ENCODE peak calls at places on chromosomes 6 and 20, in seven cellular contexts. N is ovary; C is tibial artery; F is adipocyte; P is pancreas; M is PC-9; E is CD4-positive, alpha-beta T cell. A is an unnamed sample.

GRCh38 chr6:53986721-53987526 is 124.3 kb upstream of the MLIP start:
- DNase-seq in N (no peak), M (no peak), E (no peak), C (no peak), F (peak; percentile 37), P (no peak), A (no peak)

GRCh38 chr6:44342489-44342888 is at the start of gene SPATS1:
- DNase-seq in N (peak; percentile 52), C (no peak), M (no peak), F (peak; percentile 57), P (no peak), E (no peak), A (no peak)

GRCh38 chr6:143529095-143529494 is 17.6 kb upstream of the FUCA2 start:
- DNase-seq in P (no peak), M (no peak), C (no peak), N (no peak), E (no peak), F (peak; percentile 12), A (no peak)

GRCh38 chr6:42366999-42367352 is 84.8 kb downstream of the TRERF1 start:
- DNase-seq in C (no peak), M (no peak), F (no peak), N (no peak), E (no peak), P (no peak), A (no peak)

GRCh38 chr6:41406821-41407787 is 71.7 kb downstream of the NCR2 start:
- DNase-seq in P (no peak), M (no peak), C (no peak), E (no peak), N (no peak), F (no peak), A (no peak)

GRCh38 chr6:132369526-132369925 is 31.7 kb downstream of the MOXD1 start:
- DNase-seq in C (no peak), M (no peak), F (peak; percentile 50), P (no peak), E (no peak), N (no peak), A (no peak)

GRCh38 chr20:57568088-57568896 is 7.4 kb downstream of the PCK1 start:
- DNase-seq in N (no peak), P (no peak), C (no peak), F (no peak), M (no peak), E (no peak), A (no peak)

GRCh38 chr20:36361406-36361805 is 55.3 kb downstream of the DLGAP4 start:
- DNase-seq in P (no peak), E (no peak), M (no peak), F (no peak), N (no peak), C (no peak), A (no peak)

GRCh38 chr6:45699663-45700062 is 316.0 kb downstream of the CLIC5 start:
- DNase-seq in F (no peak), M (no peak), P (no peak), E (no peak), N (no peak), C (no peak), A (no peak)

GRCh38 chr6:44100088-44100550 is 27.1 kb downstream of the MRPL14 start:
- DNase-seq in F (peak; percentile 52), P (no peak), M (peak; percentile 43), N (no peak), E (no peak), C (no peak), A (no peak)

GRCh38 chr6:79302341-79302740 is 67.9 kb upstream of the HMGN3 start:
- DNase-seq in E (no peak), F (no peak), N (no peak), M (peak; percentile 84), C (no peak), P (no peak), A (no peak)

GRCh38 chr6:165884813-165885765 is 222.0 kb upstream of the PDE10A start:
- DNase-seq in P (peak; percentile 58), F (peak; percentile 39), E (peak; percentile 58), C (peak; percentile 74), M (no peak), N (peak; percentile 92), A (peak; percentile 24)

GRCh38 chr20:53735536-53736050 is 142.0 kb upstream of the ZNF217 start:
- DNase-seq in M (peak; percentile 98), N (no peak), P (no peak), E (no peak), F (peak; percentile 91), C (no peak), A (no peak)

GRCh38 chr6:139249387-139249786 is 42.4 kb downstream of the TXLNB start:
- DNase-seq in E (no peak), M (no peak), P (no peak), N (no peak), F (no peak), C (no peak), A (no peak)

GRCh38 chr6:36284359-36284758 is 14.5 kb downstream of the PNPLA1 start:
- DNase-seq in E (no peak), N (no peak), P (no peak), M (no peak), F (no peak), C (no peak), A (no peak)

GRCh38 chr6:439681-440167 is 48.2 kb downstream of the IRF4 start:
- DNase-seq in M (no peak), F (no peak), C (peak; percentile 41), P (no peak), N (no peak), E (no peak), A (no peak)

GRCh38 chr20:40993794-40994540 is 34.7 kb upstream of the TOP1 start:
- DNase-seq in F (no peak), P (no peak), E (no peak), C (no peak), N (no peak), M (no peak), A (no peak)

GRCh38 chr20:62010551-62011402 is 54.9 kb downstream of the TAF4 start:
- DNase-seq in N (peak; percentile 65), P (no peak), E (peak; percentile 59), C (no peak), M (no peak), F (peak; percentile 85), A (peak; percentile 58)

GRCh38 chr20:46361386-46361785 is 45.0 kb downstream of the ELMO2 start:
- DNase-seq in M (no peak), N (no peak), C (no peak), P (no peak), E (no peak), F (no peak), A (no peak)

GRCh38 chr20:9390441-9390840 is 123.9 kb upstream of the LAMP5 start:
- DNase-seq in C (no peak), M (no peak), F (peak; percentile 61), E (no peak), N (no peak), P (no peak), A (no peak)

GRCh38 chr6:98156580-98156979 is 677.8 kb upstream of the POU3F2 start:
- DNase-seq in C (no peak), F (no peak), E (no peak), N (no peak), P (no peak), M (no peak), A (no peak)

GRCh38 chr6:136549359-136550044 is 720 bp downstream of the MAP7 start:
- DNase-seq in C (no peak), N (peak; percentile 41), M (peak; percentile 58), F (peak; percentile 21), P (peak; percentile 48), E (no peak), A (peak; percentile 9)

GRCh38 chr6:3090013-3090412 is 21.7 kb downstream of the RIPK1 start:
- DNase-seq in F (no peak), M (no peak), C (no peak), N (no peak), P (no peak), E (no peak), A (no peak)

GRCh38 chr20:31704225-31705119 is 18.2 kb downstream of the BCL2L1 start:
- DNase-seq in N (no peak), E (no peak), C (no peak), M (peak; percentile 98), F (peak; percentile 51), P (peak; percentile 85), A (no peak)

GRCh38 chr20:32112862-32113261 is 3.3 kb downstream of the TM9SF4 start:
- DNase-seq in F (no peak), C (no peak), E (no peak), N (no peak), M (no peak), P (no peak), A (no peak)

GRCh38 chr6:24668997-24669361 is 2.1 kb downstream of the ACOT13 start:
- DNase-seq in M (no peak), F (no peak), P (no peak), E (no peak), N (no peak), C (no peak), A (no peak)

GRCh38 chr6:24672573-24673182 is 5.8 kb downstream of the ACOT13 start:
- DNase-seq in C (no peak), E (no peak), M (no peak), F (no peak), P (no peak), N (no peak), A (no peak)

DNA sequence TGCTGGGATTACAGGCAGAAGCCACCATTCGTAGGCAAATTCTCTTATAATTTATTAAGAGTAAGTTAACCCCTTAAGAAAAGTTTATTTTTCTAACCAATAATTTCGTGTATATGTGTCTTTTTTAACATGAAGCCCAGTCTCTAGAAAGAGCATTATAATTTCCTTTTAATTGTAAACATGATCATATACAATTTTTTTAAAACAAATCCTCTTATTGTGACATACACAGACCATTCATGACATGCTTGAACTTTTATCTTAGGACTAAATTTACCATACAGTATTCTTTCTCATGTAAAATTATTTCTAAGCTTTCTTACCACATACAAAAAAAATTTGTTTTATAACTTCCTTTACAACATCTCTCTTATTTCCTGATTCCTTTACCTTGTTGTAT is 6.7 kb downstream of the ACOT13 start:
- DNase-seq in P (no peak), E (no peak), N (no peak), F (no peak), C (no peak), M (no peak), A (no peak)
- H3K9me3 ChIP-seq in P (no peaks in the 10 kb centered on the region), E (no peaks in the 10 kb centered on the region), N (no peaks in the 10 kb centered on the region), F (peaks cover 16% of the 10 kb centered on the region), C (no peaks in the 10 kb centered on the region), M (peaks cover 33% of the 10 kb centered on the region), A (no peaks in the 10 kb centered on the region)

GRCh38 chr6:30287139-30287538 is 39.6 kb upstream of the TRIM39 start:
- DNase-seq in M (no peak), E (no peak), N (no peak), C (no peak), F (no peak), P (no peak), A (no peak)
- H3K9me3 ChIP-seq in M (peaks cover 89% of the 10 kb centered on the region), E (peaks cover 54% of the 10 kb centered on the region), N (peaks cover 2% of the 10 kb centered on the region), C (peaks cover 33% of the 10 kb centered on the region), F (peaks cover 59% of the 10 kb centered on the region), P (no peaks in the 10 kb centered on the region), A (peaks cover 30% of the 10 kb centered on the region)

GRCh38 chr6:37977715-37978114 is 158.2 kb downstream of the ZFAND3 start:
- DNase-seq in E (no peak), M (no peak), P (no peak), F (no peak), N (no peak), C (no peak), A (no peak)
- H3K9me3 ChIP-seq in E (peaks cover 11% of the 10 kb centered on the region), M (peaks cover 14% of the 10 kb centered on the region), P (no peaks in the 10 kb centered on the region), F (peaks cover 7% of the 10 kb centered on the region), N (no peaks in the 10 kb centered on the region), C (no peaks in the 10 kb centered on the region), A (no peaks in the 10 kb centered on the region)

DNA sequence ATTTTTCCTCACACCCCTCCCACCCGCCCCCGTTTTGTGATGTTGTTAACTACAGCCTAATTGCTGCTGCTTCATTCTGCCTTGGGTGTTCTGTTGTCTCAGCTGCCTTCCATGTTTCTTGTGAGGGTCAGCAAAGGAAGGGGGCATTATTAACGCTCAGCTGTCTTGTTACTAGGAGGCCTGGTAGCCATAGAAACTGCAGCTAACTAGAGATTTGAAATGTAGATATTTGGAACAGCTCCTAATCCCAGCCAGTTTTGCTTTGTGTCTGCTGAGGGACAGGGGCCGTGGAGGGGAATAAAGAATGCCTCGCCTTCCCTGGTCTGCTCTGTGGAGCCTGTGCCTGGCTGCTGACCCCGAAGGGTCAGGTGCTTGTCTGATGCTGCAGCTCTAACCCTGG is 18.3 kb downstream of the MTRES1 start:
- DNase-seq in F (peak; percentile 19), M (peak; percentile 3), N (no peak), P (no peak), C (no peak), E (no peak), A (no peak)
- H3K9me3 ChIP-seq in F (no peaks in the 10 kb centered on the region), M (no peaks in the 10 kb centered on the region), N (no peaks in the 10 kb centered on the region), P (no peaks in the 10 kb centered on the region), C (no peaks in the 10 kb centered on the region), E (no peaks in the 10 kb centered on the region), A (no peaks in the 10 kb centered on the region)